ENCODE peak calls at places on chromosomes 11 and 22, in six cellular contexts. U is mesendoderm; K is stimulated activated CD4-positive, alpha-beta T cell treated with anti-CD3 and anti-CD28 coated beads, Interleukin-1b, Interleukin-23, amount 100 ng/mL, for 24 hours; Z is myocyte; V is lower lobe of right lung; R is HCT116. F is an unnamed sample.

GRCh38 chr22:24409707-24410106 is 17.7 kb upstream of the ADORA2A start:
- DNase-seq in U (no peak), K (no peak), Z (no peak), V (no peak), R (no peak), F (no peak)

GRCh38 chr11:16604784-16605439 is 133.5 kb upstream of the C11orf58 start:
- DNase-seq in U (peak), K (no peak), Z (peak), V (peak), R (no peak), F (peak)

GRCh38 chr11:539971-540481 is 2.7 kb downstream of the LRRC56 start:
- DNase-seq in U (no peak), K (no peak), Z (no peak), V (no peak), R (no peak), F (peak)

GRCh38 chr11:98531576-98531975 is 489.2 kb upstream of the CNTN5 start:
- DNase-seq in U (no peak), K (no peak), Z (no peak), V (no peak), R (no peak), F (no peak)

GRCh38 chr11:106202935-106203620 is 125.6 kb downstream of the AASDHPPT start:
- DNase-seq in U (peak), K (no peak), Z (no peak), V (no peak), R (no peak), F (no peak)

GRCh38 chr22:46613606-46613997 is 6.6 kb upstream of the GRAMD4 start:
- DNase-seq in U (peak), K (no peak), Z (no peak), V (peak), R (no peak), F (peak)

GRCh38 chr11:77287615-77288273 is 13.7 kb downstream of the GDPD4 start:
- DNase-seq in U (no peak), K (no peak), Z (peak), V (no peak), R (no peak), F (no peak)

GRCh38 chr11:57460756-57461749 is 725 bp downstream of the RTN4RL2 start:
- DNase-seq in U (peak), K (no peak), Z (no peak), V (no peak), R (no peak), F (peak)

GRCh38 chr11:96472085-96472484 is 82.3 kb downstream of the JRKL start:
- DNase-seq in U (peak), K (no peak), Z (no peak), V (no peak), R (no peak), F (no peak)

GRCh38 chr11:65180877-65181568 is 705 bp upstream of the CAPN1 start:
- DNase-seq in U (peak), K (peak), Z (peak), V (peak), R (peak), F (peak)

GRCh38 chr11:110763249-110764011 is 51.2 kb upstream of the ARHGAP20 start:
- DNase-seq in U (no peak), K (no peak), Z (peak), V (no peak), R (no peak), F (no peak)

GRCh38 chr11:78251083-78251699 is 62.5 kb downstream of the USP35 start:
- DNase-seq in U (no peak), K (no peak), Z (no peak), V (no peak), R (no peak), F (no peak)

GRCh38 chr22:36379593-36380361 is 8.0 kb downstream of the MYH9 start:
- DNase-seq in U (no peak), K (no peak), Z (peak), V (no peak), R (no peak), F (peak)

GRCh38 chr11:86818466-86819282 is 18.3 kb downstream of the PRSS23 start:
- DNase-seq in U (peak), K (no peak), Z (peak), V (no peak), R (peak), F (no peak)

GRCh38 chr11:128906185-128907065 is 15.3 kb downstream of the KCNJ5 start:
- DNase-seq in U (no peak), K (no peak), Z (no peak), V (no peak), R (no peak), F (no peak)

GRCh38 chr11:124950606-124951330 is 3.2 kb upstream of the CCDC15 start:
- DNase-seq in U (no peak), K (no peak), Z (no peak), V (no peak), R (no peak), F (no peak)

GRCh38 chr11:128890543-128891409 is at the start of gene KCNJ5:
- DNase-seq in U (no peak), K (no peak), Z (peak), V (peak), R (no peak), F (no peak)

GRCh38 chr11:134452026-134452848 is 40.2 kb upstream of the B3GAT1 start:
- DNase-seq in U (no peak), K (no peak), Z (no peak), V (no peak), R (no peak), F (no peak)

GRCh38 chr11:19694796-19695345 is 17.8 kb upstream of the NAV2 start:
- DNase-seq in U (no peak), K (no peak), Z (no peak), V (no peak), R (no peak), F (no peak)

GRCh38 chr11:94128171-94128745 is 383 bp upstream of the PANX1 start:
- DNase-seq in U (no peak), K (no peak), Z (no peak), V (peak), R (no peak), F (peak)

GRCh38 chr11:20388096-20389055 is 860 bp downstream of the PRMT3 start:
- DNase-seq in U (peak), K (no peak), Z (no peak), V (no peak), R (no peak), F (no peak)

GRCh38 chr22:46107089-46107664 is 43.1 kb upstream of the PPARA start:
- DNase-seq in U (no peak), K (no peak), Z (peak), V (peak), R (no peak), F (no peak)

F was measured in spleen.